ENCODE peak calls at places on chromosomes 5 and 9, in four cellular contexts. One of them, this sample, is unnamed.

GRCh38 chr5:65555266-65555665 is 7.7 kb downstream of the CENPK start:
- DNase-seq in GM12878: no peak
- DNase-seq in K562: no peak
- DNase-seq in H1: no peak
- DNase-seq in this sample: peak

GRCh38 chr5:109416882-109417281 is 7.1 kb upstream of the PJA2 start:
- DNase-seq in K562: no peak
- DNase-seq in H1: no peak
- DNase-seq in GM12878: no peak
- DNase-seq in this sample: no peak

GRCh38 chr5:159273923-159274322 is 10.8 kb downstream of the UBLCP1 start:
- DNase-seq in H1: no peak
- DNase-seq in GM12878: no peak
- DNase-seq in K562: no peak
- DNase-seq in this sample: no peak

GRCh38 chr5:88743231-88743879 is 139.6 kb downstream of the MEF2C start:
- DNase-seq in H1: no peak
- DNase-seq in GM12878: no peak
- DNase-seq in K562: peak
- DNase-seq in this sample: peak

GRCh38 chr5:111367081-111367480 is 142.9 kb downstream of the CAMK4 start:
- DNase-seq in GM12878: no peak
- DNase-seq in H1: no peak
- DNase-seq in K562: no peak
- DNase-seq in this sample: no peak

GRCh38 chr9:79623799-79624721 is 52.3 kb downstream of the TLE4 start:
- DNase-seq in K562: peak
- DNase-seq in GM12878: peak
- DNase-seq in H1: no peak
- DNase-seq in this sample: no peak

GRCh38 chr5:149254506-149254905 is 17.2 kb upstream of the AFAP1L1 start:
- DNase-seq in GM12878: no peak
- DNase-seq in K562: no peak
- DNase-seq in H1: no peak
- DNase-seq in this sample: peak

GRCh38 chr5:178784391-178784790 is 53.9 kb upstream of the ZNF354A start:
- DNase-seq in GM12878: no peak
- DNase-seq in K562: no peak
- DNase-seq in H1: no peak
- DNase-seq in this sample: no peak

GRCh38 chr5:36701085-36701691 is 94.8 kb downstream of the SLC1A3 start:
- DNase-seq in GM12878: peak
- DNase-seq in K562: no peak
- DNase-seq in H1: no peak
- DNase-seq in this sample: no peak

GRCh38 chr9:115952667-115953316 is 200.8 kb upstream of the PAPPA start:
- DNase-seq in H1: no peak
- DNase-seq in K562: no peak
- DNase-seq in GM12878: no peak
- DNase-seq in this sample: peak

GRCh38 chr9:72383978-72384709 is 19.1 kb upstream of the ZFAND5 start:
- DNase-seq in GM12878: no peak
- DNase-seq in K562: no peak
- DNase-seq in H1: no peak
- DNase-seq in this sample: peak

GRCh38 chr5:81424728-81425127 is 30.8 kb upstream of the ACOT12 start:
- DNase-seq in GM12878: no peak
- DNase-seq in K562: no peak
- DNase-seq in H1: no peak
- DNase-seq in this sample: peak
- TF ChIP-seq CEBPB in GM12878: no peak
- TF ChIP-seq CEBPB in K562: no peak
- TF ChIP-seq CEBPB in H1: no peak
- TF ChIP-seq CEBPB in this sample: peak

DNA sequence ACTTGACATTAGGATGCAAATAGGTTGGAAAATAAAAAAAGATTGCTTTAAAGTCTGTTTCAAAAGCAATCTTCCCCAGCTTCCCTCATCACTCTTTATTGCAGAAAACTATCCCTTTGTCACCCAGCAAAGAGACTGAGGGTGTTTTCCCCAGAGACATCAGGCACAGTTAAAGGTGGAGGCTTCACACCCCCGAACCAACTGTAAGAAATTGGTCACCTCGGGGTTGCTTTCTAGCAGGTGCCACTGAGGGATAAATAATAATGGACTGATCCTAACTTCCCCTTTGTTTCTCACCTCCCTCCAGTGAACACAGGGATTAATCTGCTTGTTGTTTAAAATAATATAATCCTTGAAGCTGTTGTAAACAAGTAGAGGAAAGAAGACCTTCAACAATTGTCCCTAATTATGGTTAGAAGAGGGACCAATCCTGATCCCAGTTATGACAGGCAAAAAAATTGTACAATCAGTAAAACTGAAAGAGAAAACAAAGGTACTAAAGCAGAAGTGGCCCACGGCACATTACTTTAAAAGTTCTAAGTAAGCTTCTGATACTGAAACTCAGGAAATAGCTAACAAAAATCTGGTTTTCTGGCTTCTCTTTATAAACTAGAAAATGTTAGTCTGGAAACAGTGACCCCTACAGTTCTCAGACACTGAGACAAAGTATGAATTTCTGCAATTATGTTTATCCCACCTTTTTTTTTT is 6.6 kb upstream of the PCSK1 start:
- DNase-seq in GM12878: peak
- DNase-seq in K562: no peak
- DNase-seq in H1: no peak
- DNase-seq in this sample: no peak
- TF ChIP-seq CHD1 in GM12878: no peak
- TF ChIP-seq CHD1 in K562: no peak
- TF ChIP-seq CHD1 in H1: no peak
- TF ChIP-seq CHD1 in this sample: no peak

GRCh38 chr9:32603914-32604852 is 31.2 kb upstream of the NDUFB6 start:
- DNase-seq in GM12878: no peak
- DNase-seq in H1: no peak
- DNase-seq in K562: peak
- DNase-seq in this sample: no peak
- TF ChIP-seq CEBPB in GM12878: no peak
- TF ChIP-seq CEBPB in H1: no peak
- TF ChIP-seq CEBPB in K562: no peak
- TF ChIP-seq CEBPB in this sample: no peak

DNA sequence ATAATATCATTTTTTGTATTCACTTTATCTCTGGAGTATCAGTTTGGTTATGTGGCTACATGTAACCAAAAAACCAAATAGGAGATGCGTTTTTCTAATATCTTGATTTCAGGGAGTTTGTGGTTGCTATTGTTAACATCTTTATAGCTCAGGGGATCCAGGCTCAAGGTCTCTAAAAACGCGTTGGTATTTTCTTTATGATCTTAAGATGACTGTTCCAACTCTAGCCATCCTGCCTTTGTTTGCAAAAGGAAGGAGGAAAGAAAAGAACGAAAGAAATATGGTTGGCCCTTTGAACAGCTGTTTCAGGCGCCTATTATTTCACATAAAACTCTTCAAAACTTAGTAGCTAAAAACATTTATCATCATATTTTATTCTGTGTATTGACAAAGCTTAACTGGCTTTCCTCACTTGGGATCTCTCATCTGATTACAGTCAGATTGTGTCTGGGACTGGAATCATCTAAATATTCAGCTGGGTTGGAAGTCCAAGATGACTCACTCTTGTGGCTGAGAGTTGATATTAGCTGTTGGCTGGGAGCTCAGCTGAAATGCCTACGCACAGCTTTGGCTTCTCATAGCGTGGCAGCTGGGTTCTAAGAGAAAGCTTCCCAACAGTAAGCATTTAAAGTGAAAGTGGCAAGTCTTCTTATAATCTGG is 60.1 kb downstream of the FAM174A start:
- DNase-seq in K562: peak
- DNase-seq in GM12878: no peak
- DNase-seq in H1: no peak
- DNase-seq in this sample: peak
- TF ChIP-seq CHD1 in K562: no peak
- TF ChIP-seq CHD1 in GM12878: no peak
- TF ChIP-seq CHD1 in H1: no peak
- TF ChIP-seq CHD1 in this sample: no peak

DNA sequence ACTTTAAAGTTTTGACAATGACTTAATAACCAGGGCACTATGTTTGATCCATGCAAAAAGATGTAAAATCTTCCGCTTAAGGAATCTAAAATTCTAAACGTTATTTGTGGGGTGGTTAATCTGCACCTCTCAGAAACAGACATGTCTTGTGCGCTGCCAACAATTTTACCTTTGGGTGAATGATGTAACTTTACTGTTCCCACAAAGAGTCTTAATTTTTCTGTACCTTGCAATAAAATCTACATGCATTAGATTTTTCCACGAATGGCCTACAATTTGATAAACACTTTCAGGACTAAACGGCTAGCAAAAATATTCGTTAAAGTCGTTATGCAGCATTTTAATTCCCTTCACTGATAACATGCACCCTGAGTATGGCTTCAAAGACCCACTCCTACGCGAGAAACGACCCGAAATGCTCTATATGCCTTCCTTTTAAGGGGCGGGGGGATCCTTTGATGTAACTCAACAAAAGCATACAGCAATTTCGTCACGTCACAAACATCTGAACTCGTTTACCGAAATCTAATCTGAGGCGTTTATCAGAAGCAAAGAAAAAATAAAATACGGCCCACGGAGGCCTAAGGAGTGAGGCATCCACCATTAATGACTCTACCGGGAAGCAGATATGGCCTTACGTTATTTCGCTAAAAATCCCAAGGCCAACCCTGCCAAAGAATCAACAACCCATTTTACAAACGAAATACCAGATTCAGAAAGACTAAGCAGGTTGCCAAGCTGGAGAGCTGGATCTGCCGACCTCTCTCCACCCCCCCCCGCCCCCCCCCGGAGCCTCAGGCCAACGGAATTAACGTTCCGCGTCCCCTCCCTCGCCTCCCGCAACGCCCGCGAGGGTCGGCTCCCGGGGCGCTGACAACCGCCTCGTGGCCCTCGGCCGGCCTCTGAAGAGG is 607 bp downstream of the AK6 start:
- DNase-seq in K562: peak
- DNase-seq in GM12878: no peak
- DNase-seq in H1: no peak
- DNase-seq in this sample: peak
- TF ChIP-seq CEBPB in K562: no peak
- TF ChIP-seq CEBPB in GM12878: no peak
- TF ChIP-seq CEBPB in H1: no peak
- TF ChIP-seq CEBPB in this sample: no peak

GRCh38 chr5:140785905-140786686 is at the start of gene PCDHA1:
- DNase-seq in K562: peak
- DNase-seq in GM12878: no peak
- DNase-seq in H1: no peak
- DNase-seq in this sample: no peak
- TF ChIP-seq CHD1 in K562: no peak
- TF ChIP-seq CHD1 in GM12878: no peak
- TF ChIP-seq CHD1 in H1: no peak
- TF ChIP-seq CHD1 in this sample: no peak

This sample was measured in IMR-90.